ENCODE peak calls at places on chromosomes 6 and 20, in nine cellular contexts. Q is spleen; H is ovary; L is epithelial cell of esophagus; O is stimulated activated CD4-positive, alpha-beta T cell treated with anti-CD3 and anti-CD28 coated beads, Interleukin-1b, Interleukin-23, amount 100 ng/mL, for 24 hours; N is Panc1; Z is breast epithelium; A is left cardiac atrium; E is MV-4-11. D is an unnamed sample.

GRCh38 chr6:154292855-154293519 is 63.6 kb downstream of the IPCEF1 start:
- DNase-seq in Q (no peak), E (no peak), O (no peak), A (no peak), L (peak), N (peak), H (no peak), Z (no peak), D (peak)

GRCh38 chr6:86943819-86944407 is 6.6 kb downstream of the HTR1E start:
- DNase-seq in N (no peak), L (no peak), Z (no peak), A (no peak), H (no peak), E (no peak), Q (no peak), O (no peak), D (no peak)

GRCh38 chr20:54132612-54133433 is 41.0 kb downstream of the CYP24A1 start:
- DNase-seq in A (no peak), Q (no peak), E (peak), Z (peak), O (no peak), H (no peak), N (peak), L (peak), D (peak)

GRCh38 chr6:111888928-111889696 is 15.9 kb upstream of the FYN start:
- DNase-seq in E (no peak), Q (no peak), L (no peak), Z (no peak), H (peak), N (no peak), O (no peak), A (peak), D (peak)

GRCh38 chr6:144395014-144395413 is 109.9 kb downstream of the UTRN start:
- DNase-seq in N (no peak), Z (no peak), H (no peak), Q (no peak), A (no peak), E (no peak), O (no peak), L (no peak), D (peak)

GRCh38 chr6:167661456-167662103 is 165.1 kb upstream of the AFDN start:
- DNase-seq in Z (no peak), H (no peak), L (no peak), N (no peak), A (peak), E (peak), O (no peak), Q (peak), D (no peak)

GRCh38 chr20:61929561-61929960 is 136.1 kb downstream of the TAF4 start:
- DNase-seq in O (no peak), H (no peak), Q (peak), A (no peak), Z (no peak), L (no peak), N (no peak), E (no peak), D (no peak)

GRCh38 chr6:4936681-4937041 is 67.2 kb downstream of the RPP40 start:
- DNase-seq in L (peak), O (no peak), Z (no peak), A (no peak), N (no peak), Q (no peak), H (no peak), E (peak), D (peak)

GRCh38 chr6:113936093-113936934 is 34.6 kb downstream of the HDAC2 start:
- DNase-seq in Q (peak), L (peak), O (no peak), A (no peak), H (no peak), Z (no peak), E (peak), N (peak), D (peak)

GRCh38 chr20:38674178-38675133 is 49.8 kb upstream of the SLC32A1 start:
- DNase-seq in O (peak), Z (no peak), H (peak), N (no peak), A (peak), L (peak), E (peak), Q (peak), D (peak)

GRCh38 chr6:56430629-56431600 is 183.5 kb upstream of the COL21A1 start:
- DNase-seq in Z (no peak), N (no peak), A (no peak), Q (no peak), E (no peak), L (no peak), O (no peak), H (no peak), D (no peak)

GRCh38 chr6:90500458-90500857 is 86.4 kb downstream of the MAP3K7 start:
- DNase-seq in N (no peak), O (no peak), Z (no peak), E (no peak), L (peak), Q (no peak), A (no peak), H (no peak), D (no peak)

GRCh38 chr6:161498359-161498758 is 224.5 kb upstream of the AGPAT4 start:
- DNase-seq in N (no peak), L (peak), O (no peak), Q (no peak), A (no peak), Z (no peak), E (no peak), H (no peak), D (peak)

GRCh38 chr20:25574411-25574810 is 10.9 kb downstream of the NINL start:
- DNase-seq in L (peak), E (peak), A (no peak), Q (peak), O (no peak), H (no peak), Z (no peak), N (no peak), D (peak)

GRCh38 chr20:3744806-3745685 is 12.6 kb downstream of the HSPA12B start:
- DNase-seq in O (peak), N (peak), Z (no peak), E (peak), L (peak), A (peak), Q (peak), H (peak), D (peak)

GRCh38 chr6:151680846-151681425 is 126.5 kb upstream of the ESR1 start:
- DNase-seq in H (no peak), N (no peak), Q (no peak), Z (no peak), O (no peak), L (no peak), A (no peak), E (no peak), D (no peak)

GRCh38 chr20:13101701-13102100 is 92.9 kb downstream of the SPTLC3 start:
- DNase-seq in E (no peak), A (no peak), Q (no peak), Z (no peak), O (no peak), H (no peak), L (peak), N (no peak), D (peak)

GRCh38 chr6:141744194-141744925 is 388.4 kb upstream of the GJE1 start:
- DNase-seq in A (no peak), N (no peak), Z (no peak), E (no peak), Q (no peak), L (no peak), H (no peak), O (no peak), D (peak)

GRCh38 chr6:101392561-101393230 is 812 bp upstream of the GRIK2 start:
- DNase-seq in Z (no peak), N (no peak), L (no peak), E (no peak), H (no peak), O (no peak), A (no peak), Q (no peak), D (no peak)

GRCh38 chr6:31615748-31616147 is 714 bp downstream of the AIF1 start:
- DNase-seq in E (peak), Q (peak), L (no peak), O (no peak), N (no peak), Z (no peak), A (no peak), H (no peak), D (no peak)

GRCh38 chr6:113338610-113339009 is 518.5 kb upstream of the MARCKS start:
- DNase-seq in Q (no peak), N (no peak), L (no peak), A (no peak), E (no peak), H (no peak), O (no peak), Z (no peak), D (no peak)

GRCh38 chr6:137165375-137166246 is 7.8 kb downstream of the IL22RA2 start:
- DNase-seq in O (no peak), H (no peak), A (no peak), L (peak), Z (no peak), E (peak), N (no peak), Q (peak), D (no peak)

GRCh38 chr6:77133031-77133430 is 330.3 kb downstream of the HTR1B start:
- DNase-seq in Q (no peak), L (no peak), H (no peak), N (no peak), O (no peak), A (no peak), E (no peak), Z (no peak), D (no peak)

GRCh38 chr6:42758756-42759430 is 13.0 kb upstream of the TBCC start:
- DNase-seq in Z (no peak), H (no peak), O (no peak), L (no peak), A (no peak), E (no peak), Q (peak), N (no peak), D (no peak)

GRCh38 chr20:15310361-15310760 is 972.9 kb upstream of the FLRT3 start:
- DNase-seq in A (no peak), N (no peak), E (peak), Q (no peak), Z (no peak), H (no peak), O (no peak), L (peak), D (peak)

GRCh38 chr20:61798632-61799031 is 267.0 kb downstream of the TAF4 start:
- DNase-seq in A (no peak), L (no peak), Z (no peak), N (no peak), H (no peak), Q (no peak), E (no peak), O (no peak), D (no peak)

GRCh38 chr6:91045152-91045551 is 458.3 kb upstream of the MAP3K7 start:
- DNase-seq in H (no peak), N (no peak), L (no peak), A (no peak), O (no peak), Z (no peak), Q (no peak), E (no peak), D (no peak)

GRCh38 chr6:106163966-106164877 is 78.1 kb downstream of the PRDM1 start:
- DNase-seq in Q (peak), O (peak), H (no peak), Z (no peak), N (no peak), E (peak), L (peak), A (peak), D (peak)

GRCh38 chr6:144334150-144334708 is 49.1 kb downstream of the UTRN start:
- DNase-seq in H (no peak), O (peak), Z (no peak), N (no peak), L (no peak), Q (peak), A (no peak), E (peak), D (no peak)

GRCh38 chr20:32431457-32431856 is 73.3 kb downstream of the ASXL1 start:
- DNase-seq in A (no peak), L (no peak), Z (no peak), N (no peak), E (no peak), H (no peak), Q (no peak), O (no peak), D (no peak)

GRCh38 chr6:157761331-157761921 is 61.6 kb upstream of the SNX9 start:
- DNase-seq in O (no peak), A (no peak), L (peak), N (peak), E (peak), Z (no peak), Q (no peak), H (no peak), D (peak)

GRCh38 chr6:37517411-37517812 is 17.7 kb upstream of the CCDC167 start:
- DNase-seq in L (no peak), N (no peak), E (peak), Q (peak), A (no peak), Z (peak), H (no peak), O (peak), D (no peak)

GRCh38 chr6:117449549-117450439 is 24.1 kb upstream of the ROS1 start:
- DNase-seq in E (peak), Q (no peak), H (peak), Z (no peak), N (peak), L (peak), A (peak), O (peak), D (peak)

GRCh38 chr6:152529364-152529763 is 107.8 kb downstream of the SYNE1 start:
- DNase-seq in Q (no peak), N (no peak), O (no peak), H (no peak), A (no peak), E (no peak), Z (no peak), L (no peak), D (peak)

D was measured in iris pigment epithelial cell.